ENCODE peak calls at places on chromosomes 1 and 21, in nine cellular contexts. One of them, this sample, is unnamed. For H3K4me1, the result is how much of the 10 kb centered on the place peaks cover.

GRCh38 chr1:168535536-168535935 is 8.3 kb downstream of the XCL2 start:
- DNase-seq in RWPE2: no peak
- DNase-seq in left ventricle myocardium inferior: no peak
- DNase-seq in cardiac muscle cell: no peak
- DNase-seq in ovary: no peak
- DNase-seq in neural progenitor cell: no peak
- DNase-seq in psoas muscle: no peak
- DNase-seq in fibroblast of lung: no peak
- DNase-seq in HCT116: no peak
- DNase-seq in this sample: no peak

GRCh38 chr1:25583519-25584370 is 32.8 kb upstream of the MAN1C1 start:
- DNase-seq in RWPE2: no peak
- DNase-seq in left ventricle myocardium inferior: no peak
- DNase-seq in cardiac muscle cell: no peak
- DNase-seq in ovary: no peak
- DNase-seq in neural progenitor cell: no peak
- DNase-seq in psoas muscle: no peak
- DNase-seq in fibroblast of lung: no peak
- DNase-seq in HCT116: no peak
- DNase-seq in this sample: no peak

GRCh38 chr21:44654576-44654950 is at the start of gene KRTAP12-4:
- DNase-seq in RWPE2: no peak
- DNase-seq in left ventricle myocardium inferior: no peak
- DNase-seq in cardiac muscle cell: no peak
- DNase-seq in ovary: no peak
- DNase-seq in neural progenitor cell: no peak
- DNase-seq in psoas muscle: no peak
- DNase-seq in fibroblast of lung: no peak
- DNase-seq in HCT116: no peak
- DNase-seq in this sample: no peak

GRCh38 chr1:247298124-247298481 is 33.6 kb downstream of the ZNF496 start:
- DNase-seq in RWPE2: no peak
- DNase-seq in left ventricle myocardium inferior: no peak
- DNase-seq in cardiac muscle cell: no peak
- DNase-seq in ovary: no peak
- DNase-seq in neural progenitor cell: no peak
- DNase-seq in psoas muscle: no peak
- DNase-seq in fibroblast of lung: no peak
- DNase-seq in HCT116: no peak
- DNase-seq in this sample: no peak

GRCh38 chr1:33576821-33577599 is 104.6 kb downstream of the ZSCAN20 start:
- DNase-seq in RWPE2: no peak
- DNase-seq in left ventricle myocardium inferior: no peak
- DNase-seq in cardiac muscle cell: no peak
- DNase-seq in ovary: no peak
- DNase-seq in neural progenitor cell: no peak
- DNase-seq in psoas muscle: no peak
- DNase-seq in fibroblast of lung: no peak
- DNase-seq in HCT116: no peak
- DNase-seq in this sample: no peak

GRCh38 chr1:31529999-31530705 is 46.2 kb upstream of the TINAGL1 start:
- DNase-seq in RWPE2: no peak
- DNase-seq in left ventricle myocardium inferior: no peak
- DNase-seq in cardiac muscle cell: no peak
- DNase-seq in ovary: no peak
- DNase-seq in neural progenitor cell: no peak
- DNase-seq in psoas muscle: no peak
- DNase-seq in fibroblast of lung: no peak
- DNase-seq in HCT116: no peak
- DNase-seq in this sample: peak

GRCh38 chr1:207495816-207496792 is at the start of gene CR1:
- DNase-seq in RWPE2: no peak
- DNase-seq in left ventricle myocardium inferior: peak
- DNase-seq in cardiac muscle cell: peak
- DNase-seq in ovary: no peak
- DNase-seq in neural progenitor cell: peak
- DNase-seq in psoas muscle: peak
- DNase-seq in fibroblast of lung: no peak
- DNase-seq in HCT116: no peak
- DNase-seq in this sample: no peak

GRCh38 chr1:156748670-156749428 is 2.6 kb downstream of the HDGF start:
- DNase-seq in RWPE2: no peak
- DNase-seq in left ventricle myocardium inferior: peak
- DNase-seq in cardiac muscle cell: peak
- DNase-seq in ovary: peak
- DNase-seq in neural progenitor cell: no peak
- DNase-seq in psoas muscle: peak
- DNase-seq in fibroblast of lung: peak
- DNase-seq in HCT116: no peak
- DNase-seq in this sample: peak

GRCh38 chr1:25501235-25502058 is 42.0 kb upstream of the LDLRAP1 start:
- DNase-seq in RWPE2: no peak
- DNase-seq in left ventricle myocardium inferior: no peak
- DNase-seq in cardiac muscle cell: peak
- DNase-seq in ovary: no peak
- DNase-seq in neural progenitor cell: peak
- DNase-seq in psoas muscle: no peak
- DNase-seq in fibroblast of lung: peak
- DNase-seq in HCT116: peak
- DNase-seq in this sample: peak

GRCh38 chr1:95308276-95308675 is 74.3 kb downstream of the RWDD3 start:
- DNase-seq in RWPE2: no peak
- DNase-seq in left ventricle myocardium inferior: no peak
- DNase-seq in cardiac muscle cell: no peak
- DNase-seq in ovary: no peak
- DNase-seq in neural progenitor cell: no peak
- DNase-seq in psoas muscle: no peak
- DNase-seq in fibroblast of lung: no peak
- DNase-seq in HCT116: no peak
- DNase-seq in this sample: no peak

GRCh38 chr1:41802532-41803501 is 115.9 kb downstream of the HIVEP3 start:
- DNase-seq in RWPE2: no peak
- DNase-seq in left ventricle myocardium inferior: peak
- DNase-seq in cardiac muscle cell: no peak
- DNase-seq in ovary: peak
- DNase-seq in neural progenitor cell: no peak
- DNase-seq in psoas muscle: peak
- DNase-seq in fibroblast of lung: no peak
- DNase-seq in HCT116: no peak
- DNase-seq in this sample: no peak

GRCh38 chr1:27590917-27591508 is 12.9 kb downstream of the AHDC1 start:
- DNase-seq in RWPE2: no peak
- DNase-seq in left ventricle myocardium inferior: no peak
- DNase-seq in cardiac muscle cell: no peak
- DNase-seq in ovary: no peak
- DNase-seq in neural progenitor cell: no peak
- DNase-seq in psoas muscle: no peak
- DNase-seq in fibroblast of lung: no peak
- DNase-seq in HCT116: no peak
- DNase-seq in this sample: no peak

GRCh38 chr1:27593341-27594326 is 10.3 kb downstream of the AHDC1 start:
- DNase-seq in RWPE2: no peak
- DNase-seq in left ventricle myocardium inferior: no peak
- DNase-seq in cardiac muscle cell: no peak
- DNase-seq in ovary: no peak
- DNase-seq in neural progenitor cell: peak
- DNase-seq in psoas muscle: no peak
- DNase-seq in fibroblast of lung: no peak
- DNase-seq in HCT116: no peak
- DNase-seq in this sample: no peak

GRCh38 chr1:27591622-27592021 is 12.3 kb downstream of the AHDC1 start:
- DNase-seq in RWPE2: no peak
- DNase-seq in left ventricle myocardium inferior: no peak
- DNase-seq in cardiac muscle cell: peak
- DNase-seq in ovary: no peak
- DNase-seq in neural progenitor cell: no peak
- DNase-seq in psoas muscle: no peak
- DNase-seq in fibroblast of lung: peak
- DNase-seq in HCT116: no peak
- DNase-seq in this sample: no peak

GRCh38 chr1:27592600-27593340 is 11.2 kb downstream of the AHDC1 start:
- DNase-seq in RWPE2: no peak
- DNase-seq in left ventricle myocardium inferior: no peak
- DNase-seq in cardiac muscle cell: no peak
- DNase-seq in ovary: no peak
- DNase-seq in neural progenitor cell: peak
- DNase-seq in psoas muscle: no peak
- DNase-seq in fibroblast of lung: no peak
- DNase-seq in HCT116: no peak
- DNase-seq in this sample: no peak

GRCh38 chr1:27592191-27592590 is 11.8 kb downstream of the AHDC1 start:
- DNase-seq in RWPE2: no peak
- DNase-seq in left ventricle myocardium inferior: no peak
- DNase-seq in cardiac muscle cell: no peak
- DNase-seq in ovary: no peak
- DNase-seq in neural progenitor cell: no peak
- DNase-seq in psoas muscle: no peak
- DNase-seq in fibroblast of lung: no peak
- DNase-seq in HCT116: no peak
- DNase-seq in this sample: no peak
- H3K4me1 ChIP-seq in RWPE2: under half
- H3K4me1 ChIP-seq in left ventricle myocardium inferior: half or more
- H3K4me1 ChIP-seq in cardiac muscle cell: half or more
- H3K4me1 ChIP-seq in ovary: half or more
- H3K4me1 ChIP-seq in neural progenitor cell: half or more
- H3K4me1 ChIP-seq in psoas muscle: half or more
- H3K4me1 ChIP-seq in fibroblast of lung: half or more
- H3K4me1 ChIP-seq in HCT116: under half
- H3K4me1 ChIP-seq in this sample: under half

DNA sequence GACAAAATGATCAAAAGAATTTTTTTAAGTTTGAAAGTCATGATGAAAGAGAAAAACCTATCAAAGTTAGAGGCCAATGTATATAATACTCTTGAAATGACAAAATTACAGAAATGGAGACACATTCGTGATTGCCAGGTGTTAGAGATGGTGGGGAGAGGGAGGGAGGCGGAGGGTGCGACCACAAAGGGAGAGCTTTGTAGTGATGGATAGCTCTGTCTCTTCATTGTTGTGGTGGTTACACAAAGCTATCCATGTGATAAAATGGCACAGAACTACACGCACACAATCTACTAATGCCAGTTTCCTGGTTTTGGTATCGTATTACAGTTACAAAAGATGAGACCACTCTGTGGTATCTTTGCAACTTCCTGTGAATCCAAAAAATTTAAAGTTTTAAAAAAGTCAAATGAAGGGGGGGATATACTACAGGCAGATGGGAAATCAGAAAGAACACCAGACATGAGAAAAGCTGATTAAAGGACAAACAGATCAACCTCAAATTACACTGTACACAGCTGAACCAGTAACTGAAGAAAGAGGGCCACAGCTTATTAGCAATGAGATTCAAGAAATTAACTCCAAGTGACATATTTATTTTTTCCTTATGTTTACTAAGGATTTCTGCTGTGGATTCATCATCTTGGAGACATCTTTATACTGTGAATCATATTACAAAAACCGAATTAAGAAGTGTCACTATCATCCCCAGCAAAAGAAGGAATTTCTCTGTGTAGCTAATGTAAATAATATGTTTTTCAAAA is 199.1 kb downstream of the SLC45A1 start:
- DNase-seq in RWPE2: no peak
- DNase-seq in left ventricle myocardium inferior: no peak
- DNase-seq in cardiac muscle cell: no peak
- DNase-seq in ovary: no peak
- DNase-seq in neural progenitor cell: no peak
- DNase-seq in psoas muscle: no peak
- DNase-seq in fibroblast of lung: peak
- DNase-seq in HCT116: no peak
- DNase-seq in this sample: no peak
- H3K4me1 ChIP-seq in RWPE2: under half
- H3K4me1 ChIP-seq in left ventricle myocardium inferior: under half
- H3K4me1 ChIP-seq in cardiac muscle cell: under half
- H3K4me1 ChIP-seq in ovary: under half
- H3K4me1 ChIP-seq in neural progenitor cell: under half
- H3K4me1 ChIP-seq in psoas muscle: under half
- H3K4me1 ChIP-seq in fibroblast of lung: under half
- H3K4me1 ChIP-seq in HCT116: under half
- H3K4me1 ChIP-seq in this sample: under half

DNA sequence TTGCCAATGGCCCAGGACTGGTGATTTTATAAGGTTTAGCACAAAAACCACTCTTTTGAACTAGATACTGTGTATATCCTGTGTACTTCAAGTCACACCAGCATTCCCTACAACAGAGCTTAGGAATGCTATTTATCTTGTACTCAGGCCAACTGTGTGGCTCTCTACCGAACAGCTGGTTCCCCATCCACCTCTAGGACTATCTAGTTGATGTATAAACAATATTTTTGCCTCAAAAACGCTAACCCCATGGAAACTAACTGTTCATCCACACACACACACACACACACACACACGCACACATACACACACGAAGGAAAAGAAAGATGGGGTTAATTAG is 28.7 kb upstream of the SLC45A3 start:
- DNase-seq in RWPE2: no peak
- DNase-seq in left ventricle myocardium inferior: no peak
- DNase-seq in cardiac muscle cell: peak
- DNase-seq in ovary: no peak
- DNase-seq in neural progenitor cell: no peak
- DNase-seq in psoas muscle: no peak
- DNase-seq in fibroblast of lung: peak
- DNase-seq in HCT116: no peak
- DNase-seq in this sample: no peak
- H3K4me1 ChIP-seq in RWPE2: under half
- H3K4me1 ChIP-seq in left ventricle myocardium inferior: under half
- H3K4me1 ChIP-seq in cardiac muscle cell: under half
- H3K4me1 ChIP-seq in ovary: under half
- H3K4me1 ChIP-seq in neural progenitor cell: under half
- H3K4me1 ChIP-seq in psoas muscle: under half
- H3K4me1 ChIP-seq in fibroblast of lung: under half
- H3K4me1 ChIP-seq in HCT116: under half
- H3K4me1 ChIP-seq in this sample: under half

DNA sequence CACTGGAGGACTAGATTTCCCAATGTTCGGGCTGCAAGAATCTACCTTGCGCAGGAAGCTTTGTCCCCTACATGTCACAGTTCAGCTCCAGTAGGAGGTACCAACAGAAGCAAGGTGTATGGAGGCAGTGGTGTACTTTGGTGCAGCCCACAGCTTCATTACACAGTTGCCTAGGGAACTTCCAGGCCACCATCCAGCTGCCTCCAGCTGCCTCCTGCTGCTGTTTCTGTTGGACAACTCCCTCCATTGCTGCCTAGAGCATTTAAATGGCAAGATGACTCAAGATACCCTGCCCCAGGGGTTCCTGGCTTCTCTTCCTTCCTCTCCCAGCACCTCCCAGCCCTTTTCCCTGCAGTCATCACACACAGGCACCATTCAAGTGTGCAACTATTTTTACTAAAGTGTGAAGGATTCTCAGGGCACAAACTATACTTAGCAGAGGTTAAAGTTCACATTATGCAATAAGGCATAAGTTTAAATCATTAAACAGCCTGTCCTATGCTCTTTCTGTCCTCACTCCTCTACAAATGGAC is 39.0 kb upstream of the ATP1A1 start:
- DNase-seq in RWPE2: no peak
- DNase-seq in left ventricle myocardium inferior: peak
- DNase-seq in cardiac muscle cell: peak
- DNase-seq in ovary: no peak
- DNase-seq in neural progenitor cell: no peak
- DNase-seq in psoas muscle: no peak
- DNase-seq in fibroblast of lung: peak
- DNase-seq in HCT116: no peak
- DNase-seq in this sample: peak
- H3K4me1 ChIP-seq in RWPE2: under half
- H3K4me1 ChIP-seq in left ventricle myocardium inferior: under half
- H3K4me1 ChIP-seq in cardiac muscle cell: under half
- H3K4me1 ChIP-seq in ovary: under half
- H3K4me1 ChIP-seq in neural progenitor cell: under half
- H3K4me1 ChIP-seq in psoas muscle: under half
- H3K4me1 ChIP-seq in fibroblast of lung: under half
- H3K4me1 ChIP-seq in HCT116: under half
- H3K4me1 ChIP-seq in this sample: under half

GRCh38 chr1:109933856-109934711 is 23.4 kb downstream of the CSF1 start:
- DNase-seq in RWPE2: no peak
- DNase-seq in left ventricle myocardium inferior: no peak
- DNase-seq in cardiac muscle cell: peak
- DNase-seq in ovary: no peak
- DNase-seq in neural progenitor cell: no peak
- DNase-seq in psoas muscle: peak
- DNase-seq in fibroblast of lung: peak
- DNase-seq in HCT116: no peak
- DNase-seq in this sample: no peak
- H3K4me1 ChIP-seq in RWPE2: under half
- H3K4me1 ChIP-seq in left ventricle myocardium inferior: under half
- H3K4me1 ChIP-seq in cardiac muscle cell: under half
- H3K4me1 ChIP-seq in ovary: under half
- H3K4me1 ChIP-seq in neural progenitor cell: under half
- H3K4me1 ChIP-seq in psoas muscle: under half
- H3K4me1 ChIP-seq in fibroblast of lung: under half
- H3K4me1 ChIP-seq in HCT116: under half
- H3K4me1 ChIP-seq in this sample: under half

This sample was measured in foreskin keratinocyte.